ENCODE peak calls at places on chromosomes 4 and X, in four cellular contexts. One of them, this sample, is unnamed.

GRCh38 chr4:108849611-108850406 is 87.0 kb upstream of the ETNPPL start:
- DNase-seq in activated CD4-positive, alpha-beta T cell treated with anti-CD3 and anti-CD28 coated beads for 24 hours: no peak
- DNase-seq in OCI-LY7: peak; percentile 88
- DNase-seq in stimulated activated CD4-positive, alpha-beta T cell treated with anti-CD3 and anti-CD28 coated beads, Interleukin-4, amount 100 ng/mL, for 1 hour: no peak
- DNase-seq in this sample: peak; percentile 5

GRCh38 chrX:109684136-109684535 is 48.9 kb downstream of the ACSL4 start:
- DNase-seq in OCI-LY7: no peak
- DNase-seq in activated CD4-positive, alpha-beta T cell treated with anti-CD3 and anti-CD28 coated beads for 24 hours: no peak
- DNase-seq in stimulated activated CD4-positive, alpha-beta T cell treated with anti-CD3 and anti-CD28 coated beads, Interleukin-4, amount 100 ng/mL, for 1 hour: no peak
- DNase-seq in this sample: no peak

GRCh38 chrX:45767021-45767491 is 566.4 kb upstream of the DIPK2B start:
- DNase-seq in stimulated activated CD4-positive, alpha-beta T cell treated with anti-CD3 and anti-CD28 coated beads, Interleukin-4, amount 100 ng/mL, for 1 hour: no peak
- DNase-seq in OCI-LY7: no peak
- DNase-seq in activated CD4-positive, alpha-beta T cell treated with anti-CD3 and anti-CD28 coated beads for 24 hours: no peak
- DNase-seq in this sample: no peak

GRCh38 chrX:120559799-120560198 is 963 bp downstream of the CUL4B start:
- DNase-seq in activated CD4-positive, alpha-beta T cell treated with anti-CD3 and anti-CD28 coated beads for 24 hours: no peak
- DNase-seq in OCI-LY7: peak; percentile 63
- DNase-seq in stimulated activated CD4-positive, alpha-beta T cell treated with anti-CD3 and anti-CD28 coated beads, Interleukin-4, amount 100 ng/mL, for 1 hour: no peak
- DNase-seq in this sample: no peak

GRCh38 chrX:27444093-27444908 is 18.8 kb downstream of the PPP4R3C start:
- DNase-seq in stimulated activated CD4-positive, alpha-beta T cell treated with anti-CD3 and anti-CD28 coated beads, Interleukin-4, amount 100 ng/mL, for 1 hour: no peak
- DNase-seq in OCI-LY7: no peak
- DNase-seq in activated CD4-positive, alpha-beta T cell treated with anti-CD3 and anti-CD28 coated beads for 24 hours: no peak
- DNase-seq in this sample: no peak

GRCh38 chrX:100946521-100946920 is 17.8 kb upstream of the XKRX start:
- DNase-seq in activated CD4-positive, alpha-beta T cell treated with anti-CD3 and anti-CD28 coated beads for 24 hours: no peak
- DNase-seq in OCI-LY7: no peak
- DNase-seq in stimulated activated CD4-positive, alpha-beta T cell treated with anti-CD3 and anti-CD28 coated beads, Interleukin-4, amount 100 ng/mL, for 1 hour: no peak
- DNase-seq in this sample: no peak

GRCh38 chr4:83114576-83114975 is at the start of gene PLAC8:
- DNase-seq in OCI-LY7: no peak
- DNase-seq in stimulated activated CD4-positive, alpha-beta T cell treated with anti-CD3 and anti-CD28 coated beads, Interleukin-4, amount 100 ng/mL, for 1 hour: no peak
- DNase-seq in activated CD4-positive, alpha-beta T cell treated with anti-CD3 and anti-CD28 coated beads for 24 hours: no peak
- DNase-seq in this sample: no peak

GRCh38 chr4:38367642-38368189 is 296.3 kb upstream of the KLF3 start:
- DNase-seq in stimulated activated CD4-positive, alpha-beta T cell treated with anti-CD3 and anti-CD28 coated beads, Interleukin-4, amount 100 ng/mL, for 1 hour: no peak
- DNase-seq in activated CD4-positive, alpha-beta T cell treated with anti-CD3 and anti-CD28 coated beads for 24 hours: no peak
- DNase-seq in OCI-LY7: no peak
- DNase-seq in this sample: no peak

GRCh38 chrX:48025561-48025960 is 18.8 kb downstream of the SPACA5 start:
- DNase-seq in stimulated activated CD4-positive, alpha-beta T cell treated with anti-CD3 and anti-CD28 coated beads, Interleukin-4, amount 100 ng/mL, for 1 hour: peak; percentile 7
- DNase-seq in activated CD4-positive, alpha-beta T cell treated with anti-CD3 and anti-CD28 coated beads for 24 hours: no peak
- DNase-seq in OCI-LY7: peak; percentile 76
- DNase-seq in this sample: peak; percentile 16

GRCh38 chr4:37885496-37885895 is 5.4 kb upstream of the TBC1D1 start:
- DNase-seq in stimulated activated CD4-positive, alpha-beta T cell treated with anti-CD3 and anti-CD28 coated beads, Interleukin-4, amount 100 ng/mL, for 1 hour: no peak
- DNase-seq in OCI-LY7: no peak
- DNase-seq in activated CD4-positive, alpha-beta T cell treated with anti-CD3 and anti-CD28 coated beads for 24 hours: no peak
- DNase-seq in this sample: no peak

GRCh38 chr4:125254111-125254510 is 60.6 kb upstream of the FAT4 start:
- DNase-seq in stimulated activated CD4-positive, alpha-beta T cell treated with anti-CD3 and anti-CD28 coated beads, Interleukin-4, amount 100 ng/mL, for 1 hour: no peak
- DNase-seq in activated CD4-positive, alpha-beta T cell treated with anti-CD3 and anti-CD28 coated beads for 24 hours: no peak
- DNase-seq in OCI-LY7: no peak
- DNase-seq in this sample: no peak

GRCh38 chr4:4613126-4613465 is 71.2 kb upstream of the STX18 start:
- DNase-seq in OCI-LY7: no peak
- DNase-seq in activated CD4-positive, alpha-beta T cell treated with anti-CD3 and anti-CD28 coated beads for 24 hours: no peak
- DNase-seq in stimulated activated CD4-positive, alpha-beta T cell treated with anti-CD3 and anti-CD28 coated beads, Interleukin-4, amount 100 ng/mL, for 1 hour: no peak
- DNase-seq in this sample: no peak

GRCh38 chr4:38489924-38490639 is 173.9 kb upstream of the KLF3 start:
- DNase-seq in OCI-LY7: no peak
- DNase-seq in stimulated activated CD4-positive, alpha-beta T cell treated with anti-CD3 and anti-CD28 coated beads, Interleukin-4, amount 100 ng/mL, for 1 hour: no peak
- DNase-seq in activated CD4-positive, alpha-beta T cell treated with anti-CD3 and anti-CD28 coated beads for 24 hours: no peak
- DNase-seq in this sample: peak; percentile 18

GRCh38 chr4:182337366-182337765 is 94.2 kb downstream of the TENM3 start:
- DNase-seq in activated CD4-positive, alpha-beta T cell treated with anti-CD3 and anti-CD28 coated beads for 24 hours: no peak
- DNase-seq in stimulated activated CD4-positive, alpha-beta T cell treated with anti-CD3 and anti-CD28 coated beads, Interleukin-4, amount 100 ng/mL, for 1 hour: no peak
- DNase-seq in OCI-LY7: no peak
- DNase-seq in this sample: no peak

GRCh38 chr4:110073045-110073845 is 125.2 kb downstream of the ELOVL6 start:
- DNase-seq in activated CD4-positive, alpha-beta T cell treated with anti-CD3 and anti-CD28 coated beads for 24 hours: no peak
- DNase-seq in OCI-LY7: no peak
- DNase-seq in stimulated activated CD4-positive, alpha-beta T cell treated with anti-CD3 and anti-CD28 coated beads, Interleukin-4, amount 100 ng/mL, for 1 hour: no peak
- DNase-seq in this sample: no peak

GRCh38 chr4:73311428-73311827 is 52.8 kb upstream of the ANKRD17 start:
- DNase-seq in OCI-LY7: peak; percentile 48
- DNase-seq in activated CD4-positive, alpha-beta T cell treated with anti-CD3 and anti-CD28 coated beads for 24 hours: no peak
- DNase-seq in stimulated activated CD4-positive, alpha-beta T cell treated with anti-CD3 and anti-CD28 coated beads, Interleukin-4, amount 100 ng/mL, for 1 hour: no peak
- DNase-seq in this sample: no peak

GRCh38 chr4:11701978-11702377 is 273.3 kb upstream of the HS3ST1 start:
- DNase-seq in activated CD4-positive, alpha-beta T cell treated with anti-CD3 and anti-CD28 coated beads for 24 hours: no peak
- DNase-seq in stimulated activated CD4-positive, alpha-beta T cell treated with anti-CD3 and anti-CD28 coated beads, Interleukin-4, amount 100 ng/mL, for 1 hour: no peak
- DNase-seq in OCI-LY7: no peak
- DNase-seq in this sample: no peak

GRCh38 chr4:1771555-1772305 is 21.4 kb upstream of the FGFR3 start:
- DNase-seq in stimulated activated CD4-positive, alpha-beta T cell treated with anti-CD3 and anti-CD28 coated beads, Interleukin-4, amount 100 ng/mL, for 1 hour: no peak
- DNase-seq in OCI-LY7: no peak
- DNase-seq in activated CD4-positive, alpha-beta T cell treated with anti-CD3 and anti-CD28 coated beads for 24 hours: no peak
- DNase-seq in this sample: peak; percentile 31

GRCh38 chr4:105399535-105400161 is 74.2 kb downstream of the PPA2 start:
- DNase-seq in activated CD4-positive, alpha-beta T cell treated with anti-CD3 and anti-CD28 coated beads for 24 hours: no peak
- DNase-seq in OCI-LY7: no peak
- DNase-seq in stimulated activated CD4-positive, alpha-beta T cell treated with anti-CD3 and anti-CD28 coated beads, Interleukin-4, amount 100 ng/mL, for 1 hour: no peak
- DNase-seq in this sample: no peak

GRCh38 chrX:153708415-153708814 is 15.8 kb downstream of the BCAP31 start:
- DNase-seq in activated CD4-positive, alpha-beta T cell treated with anti-CD3 and anti-CD28 coated beads for 24 hours: peak; percentile 29
- DNase-seq in stimulated activated CD4-positive, alpha-beta T cell treated with anti-CD3 and anti-CD28 coated beads, Interleukin-4, amount 100 ng/mL, for 1 hour: peak; percentile 43
- DNase-seq in OCI-LY7: peak; percentile 31
- DNase-seq in this sample: peak; percentile 30

GRCh38 chrX:39396358-39396995 is 595.2 kb downstream of the MID1IP1 start:
- DNase-seq in stimulated activated CD4-positive, alpha-beta T cell treated with anti-CD3 and anti-CD28 coated beads, Interleukin-4, amount 100 ng/mL, for 1 hour: no peak
- DNase-seq in OCI-LY7: no peak
- DNase-seq in activated CD4-positive, alpha-beta T cell treated with anti-CD3 and anti-CD28 coated beads for 24 hours: no peak
- DNase-seq in this sample: no peak

GRCh38 chr4:142351958-142352357 is 494.1 kb downstream of the INPP4B start:
- DNase-seq in activated CD4-positive, alpha-beta T cell treated with anti-CD3 and anti-CD28 coated beads for 24 hours: no peak
- DNase-seq in OCI-LY7: no peak
- DNase-seq in stimulated activated CD4-positive, alpha-beta T cell treated with anti-CD3 and anti-CD28 coated beads, Interleukin-4, amount 100 ng/mL, for 1 hour: no peak
- DNase-seq in this sample: no peak

GRCh38 chr4:71300964-71301363 is 37.9 kb upstream of the SLC4A4 start:
- DNase-seq in activated CD4-positive, alpha-beta T cell treated with anti-CD3 and anti-CD28 coated beads for 24 hours: no peak
- DNase-seq in stimulated activated CD4-positive, alpha-beta T cell treated with anti-CD3 and anti-CD28 coated beads, Interleukin-4, amount 100 ng/mL, for 1 hour: no peak
- DNase-seq in OCI-LY7: no peak
- DNase-seq in this sample: no peak

This sample was measured in activated naive CD8-positive, alpha-beta T cell treated with anti-CD3 and anti-CD28 coated beads, Interleukin-2, amount 50 U/mL, for 24 hours.